ENCODE peak calls at places on chromosomes 13 and 19, in five cellular contexts. One of them, this sample, is unnamed.

GRCh38 chr19:3855321-3855720 is 13.5 kb downstream of the ZFR2 start:
- DNase-seq in T47D: peak
- DNase-seq in AG08395: no peak
- DNase-seq in kidney epithelial cell: no peak
- DNase-seq in cardiac muscle cell: no peak
- DNase-seq in this sample: no peak

GRCh38 chr13:47087841-47088240 is 191.0 kb upstream of the HTR2A start:
- DNase-seq in T47D: no peak
- DNase-seq in AG08395: peak
- DNase-seq in kidney epithelial cell: peak
- DNase-seq in cardiac muscle cell: no peak
- DNase-seq in this sample: no peak

GRCh38 chr13:74325106-74325505 is 190.9 kb upstream of the KLF12 start:
- DNase-seq in T47D: peak
- DNase-seq in AG08395: peak
- DNase-seq in kidney epithelial cell: no peak
- DNase-seq in cardiac muscle cell: peak
- DNase-seq in this sample: no peak

GRCh38 chr19:6278740-6279619 is 795 bp downstream of the MLLT1 start:
- DNase-seq in T47D: no peak
- DNase-seq in AG08395: no peak
- DNase-seq in kidney epithelial cell: no peak
- DNase-seq in cardiac muscle cell: no peak
- DNase-seq in this sample: peak

GRCh38 chr13:98567140-98567539 is 9.8 kb downstream of the STK24 start:
- DNase-seq in T47D: no peak
- DNase-seq in AG08395: no peak
- DNase-seq in kidney epithelial cell: no peak
- DNase-seq in cardiac muscle cell: no peak
- DNase-seq in this sample: no peak

GRCh38 chr13:26759156-26759906 is 1.3 kb downstream of the GPR12 start:
- DNase-seq in T47D: no peak
- DNase-seq in AG08395: no peak
- DNase-seq in kidney epithelial cell: no peak
- DNase-seq in cardiac muscle cell: no peak
- DNase-seq in this sample: no peak

GRCh38 chr19:45115809-45116615 is 23.0 kb downstream of the PPP1R37 start:
- DNase-seq in T47D: no peak
- DNase-seq in AG08395: no peak
- DNase-seq in kidney epithelial cell: no peak
- DNase-seq in cardiac muscle cell: no peak
- DNase-seq in this sample: peak

GRCh38 chr19:12064266-12065099 is at the start of gene ZNF844:
- DNase-seq in T47D: peak
- DNase-seq in AG08395: peak
- DNase-seq in kidney epithelial cell: peak
- DNase-seq in cardiac muscle cell: peak
- DNase-seq in this sample: peak

GRCh38 chr13:107545946-107546502 is 669.3 kb downstream of the LIG4 start:
- DNase-seq in T47D: no peak
- DNase-seq in AG08395: no peak
- DNase-seq in kidney epithelial cell: no peak
- DNase-seq in cardiac muscle cell: peak
- DNase-seq in this sample: no peak

GRCh38 chr19:38718747-38719543 is 25.3 kb downstream of the CAPN12 start:
- DNase-seq in T47D: no peak
- DNase-seq in AG08395: peak
- DNase-seq in kidney epithelial cell: no peak
- DNase-seq in cardiac muscle cell: peak
- DNase-seq in this sample: no peak